ENCODE peak calls at places on chromosomes 6 and 20, in six cellular contexts. One of them, this sample, is unnamed.

GRCh38 chr20:38298768-38299288 is 5.1 kb upstream of the BPI start:
- DNase-seq in cardiac septum: peak
- DNase-seq in T-helper 17 cell: no peak
- DNase-seq in activated T-cell treated with anti-CD3 and anti-CD28 coated beads for 24 hours: no peak
- DNase-seq in ACHN: no peak
- DNase-seq in left lung: peak
- DNase-seq in this sample: peak

GRCh38 chr20:4949833-4950178 is 51.5 kb downstream of the SLC23A2 start:
- DNase-seq in ACHN: peak
- DNase-seq in cardiac septum: no peak
- DNase-seq in activated T-cell treated with anti-CD3 and anti-CD28 coated beads for 24 hours: no peak
- DNase-seq in T-helper 17 cell: no peak
- DNase-seq in left lung: no peak
- DNase-seq in this sample: peak

GRCh38 chr20:23937303-23938117 is 51.1 kb downstream of the GGTLC1 start:
- DNase-seq in left lung: no peak
- DNase-seq in T-helper 17 cell: peak
- DNase-seq in activated T-cell treated with anti-CD3 and anti-CD28 coated beads for 24 hours: peak
- DNase-seq in cardiac septum: peak
- DNase-seq in ACHN: peak
- DNase-seq in this sample: peak

GRCh38 chr20:30484749-30485070 is 772.8 kb upstream of the DEFB115 start:
- DNase-seq in ACHN: no peak
- DNase-seq in T-helper 17 cell: no peak
- DNase-seq in cardiac septum: peak
- DNase-seq in activated T-cell treated with anti-CD3 and anti-CD28 coated beads for 24 hours: no peak
- DNase-seq in left lung: no peak
- DNase-seq in this sample: no peak

GRCh38 chr20:48928832-48929725 is 7.6 kb downstream of the ARFGEF2 start:
- DNase-seq in T-helper 17 cell: no peak
- DNase-seq in ACHN: no peak
- DNase-seq in cardiac septum: no peak
- DNase-seq in left lung: no peak
- DNase-seq in activated T-cell treated with anti-CD3 and anti-CD28 coated beads for 24 hours: no peak
- DNase-seq in this sample: peak

GRCh38 chr20:22861231-22861980 is 173.7 kb upstream of the SSTR4 start:
- DNase-seq in left lung: no peak
- DNase-seq in cardiac septum: no peak
- DNase-seq in activated T-cell treated with anti-CD3 and anti-CD28 coated beads for 24 hours: no peak
- DNase-seq in T-helper 17 cell: no peak
- DNase-seq in ACHN: no peak
- DNase-seq in this sample: no peak

GRCh38 chr20:1001981-1002681 is at the start of gene RSPO4:
- DNase-seq in cardiac septum: no peak
- DNase-seq in left lung: no peak
- DNase-seq in activated T-cell treated with anti-CD3 and anti-CD28 coated beads for 24 hours: no peak
- DNase-seq in ACHN: no peak
- DNase-seq in T-helper 17 cell: no peak
- DNase-seq in this sample: no peak

GRCh38 chr20:44997668-44998067 is 31.4 kb downstream of the STK4 start:
- DNase-seq in ACHN: no peak
- DNase-seq in activated T-cell treated with anti-CD3 and anti-CD28 coated beads for 24 hours: no peak
- DNase-seq in cardiac septum: no peak
- DNase-seq in left lung: no peak
- DNase-seq in T-helper 17 cell: no peak
- DNase-seq in this sample: no peak

GRCh38 chr6:150212745-150213144 is 69.9 kb downstream of the PPP1R14C start:
- DNase-seq in T-helper 17 cell: no peak
- DNase-seq in cardiac septum: no peak
- DNase-seq in ACHN: no peak
- DNase-seq in activated T-cell treated with anti-CD3 and anti-CD28 coated beads for 24 hours: no peak
- DNase-seq in left lung: no peak
- DNase-seq in this sample: no peak

GRCh38 chr6:139060332-139060731 is 31.8 kb downstream of the ABRACL start:
- DNase-seq in activated T-cell treated with anti-CD3 and anti-CD28 coated beads for 24 hours: no peak
- DNase-seq in T-helper 17 cell: no peak
- DNase-seq in cardiac septum: no peak
- DNase-seq in left lung: no peak
- DNase-seq in ACHN: no peak
- DNase-seq in this sample: no peak

GRCh38 chr20:17036546-17036945 is 190.3 kb upstream of the PCSK2 start:
- DNase-seq in cardiac septum: no peak
- DNase-seq in left lung: no peak
- DNase-seq in activated T-cell treated with anti-CD3 and anti-CD28 coated beads for 24 hours: no peak
- DNase-seq in ACHN: no peak
- DNase-seq in T-helper 17 cell: no peak
- DNase-seq in this sample: no peak

GRCh38 chr20:14127831-14128230 is 132.5 kb downstream of the MACROD2 start:
- DNase-seq in T-helper 17 cell: no peak
- DNase-seq in ACHN: no peak
- DNase-seq in left lung: no peak
- DNase-seq in activated T-cell treated with anti-CD3 and anti-CD28 coated beads for 24 hours: no peak
- DNase-seq in cardiac septum: no peak
- DNase-seq in this sample: no peak

GRCh38 chr6:131382646-131383045 is 190.4 kb upstream of the ARG1 start:
- DNase-seq in ACHN: no peak
- DNase-seq in left lung: no peak
- DNase-seq in T-helper 17 cell: no peak
- DNase-seq in cardiac septum: no peak
- DNase-seq in activated T-cell treated with anti-CD3 and anti-CD28 coated beads for 24 hours: no peak
- DNase-seq in this sample: no peak

GRCh38 chr6:120378582-120379220 is 955.6 kb downstream of the TBC1D32 start:
- DNase-seq in T-helper 17 cell: no peak
- DNase-seq in cardiac septum: no peak
- DNase-seq in left lung: no peak
- DNase-seq in ACHN: peak
- DNase-seq in activated T-cell treated with anti-CD3 and anti-CD28 coated beads for 24 hours: no peak
- DNase-seq in this sample: peak

GRCh38 chr20:47934761-47935160 is 149.5 kb upstream of the SULF2 start:
- DNase-seq in ACHN: no peak
- DNase-seq in left lung: no peak
- DNase-seq in T-helper 17 cell: no peak
- DNase-seq in activated T-cell treated with anti-CD3 and anti-CD28 coated beads for 24 hours: no peak
- DNase-seq in cardiac septum: no peak
- DNase-seq in this sample: no peak

GRCh38 chr6:108739496-108740330 is 108.5 kb upstream of the ARMC2 start:
- DNase-seq in activated T-cell treated with anti-CD3 and anti-CD28 coated beads for 24 hours: no peak
- DNase-seq in ACHN: no peak
- DNase-seq in left lung: no peak
- DNase-seq in T-helper 17 cell: no peak
- DNase-seq in cardiac septum: no peak
- DNase-seq in this sample: no peak

GRCh38 chr6:8047466-8048292 is 16.5 kb downstream of the BLOC1S5 start:
- DNase-seq in cardiac septum: no peak
- DNase-seq in left lung: no peak
- DNase-seq in T-helper 17 cell: no peak
- DNase-seq in activated T-cell treated with anti-CD3 and anti-CD28 coated beads for 24 hours: no peak
- DNase-seq in ACHN: no peak
- DNase-seq in this sample: no peak

GRCh38 chr20:61929971-61930666 is 135.6 kb downstream of the TAF4 start:
- DNase-seq in left lung: peak
- DNase-seq in cardiac septum: no peak
- DNase-seq in T-helper 17 cell: no peak
- DNase-seq in ACHN: no peak
- DNase-seq in activated T-cell treated with anti-CD3 and anti-CD28 coated beads for 24 hours: no peak
- DNase-seq in this sample: no peak

GRCh38 chr6:158006821-158007570 is 25.3 kb downstream of the SYNJ2 start:
- DNase-seq in cardiac septum: no peak
- DNase-seq in T-helper 17 cell: no peak
- DNase-seq in ACHN: no peak
- DNase-seq in activated T-cell treated with anti-CD3 and anti-CD28 coated beads for 24 hours: no peak
- DNase-seq in left lung: no peak
- DNase-seq in this sample: no peak

GRCh38 chr6:131053546-131054240 is 9.4 kb downstream of the EPB41L2 start:
- DNase-seq in left lung: no peak
- DNase-seq in cardiac septum: no peak
- DNase-seq in activated T-cell treated with anti-CD3 and anti-CD28 coated beads for 24 hours: no peak
- DNase-seq in T-helper 17 cell: no peak
- DNase-seq in ACHN: no peak
- DNase-seq in this sample: no peak

GRCh38 chr6:44270526-44271405 is 516 bp downstream of the TMEM151B start:
- DNase-seq in T-helper 17 cell: no peak
- DNase-seq in activated T-cell treated with anti-CD3 and anti-CD28 coated beads for 24 hours: no peak
- DNase-seq in ACHN: no peak
- DNase-seq in cardiac septum: no peak
- DNase-seq in left lung: no peak
- DNase-seq in this sample: no peak

GRCh38 chr6:70973591-70973990 is 16.7 kb upstream of the B3GAT2 start:
- DNase-seq in activated T-cell treated with anti-CD3 and anti-CD28 coated beads for 24 hours: no peak
- DNase-seq in cardiac septum: no peak
- DNase-seq in left lung: no peak
- DNase-seq in ACHN: no peak
- DNase-seq in T-helper 17 cell: no peak
- DNase-seq in this sample: no peak

GRCh38 chr20:56778765-56779195 is 149.7 kb downstream of the TFAP2C start:
- DNase-seq in T-helper 17 cell: no peak
- DNase-seq in left lung: no peak
- DNase-seq in activated T-cell treated with anti-CD3 and anti-CD28 coated beads for 24 hours: no peak
- DNase-seq in cardiac septum: peak
- DNase-seq in ACHN: no peak
- DNase-seq in this sample: no peak

This sample was measured in adrenal gland.